ENCODE peak calls at places on chromosomes 1 and 21, in five cellular contexts. One of them, this sample, is unnamed.

GRCh38 chr1:230144010-230144614 is 77.1 kb downstream of the GALNT2 start:
- DNase-seq in WTC11: no peak
- DNase-seq in dorsolateral prefrontal cortex: no peak
- DNase-seq in cardiac muscle cell: no peak
- DNase-seq in A673: no peak
- DNase-seq in this sample: no peak

GRCh38 chr1:235021815-235022214 is 106.8 kb downstream of the TOMM20 start:
- DNase-seq in WTC11: no peak
- DNase-seq in dorsolateral prefrontal cortex: no peak
- DNase-seq in cardiac muscle cell: no peak
- DNase-seq in A673: no peak
- DNase-seq in this sample: no peak

GRCh38 chr1:182215797-182216196 is 154.3 kb upstream of the ZNF648 start:
- DNase-seq in WTC11: no peak
- DNase-seq in dorsolateral prefrontal cortex: no peak
- DNase-seq in cardiac muscle cell: no peak
- DNase-seq in A673: peak
- DNase-seq in this sample: no peak

GRCh38 chr1:245356891-245357585 is 202.3 kb downstream of the KIF26B start:
- DNase-seq in WTC11: no peak
- DNase-seq in dorsolateral prefrontal cortex: no peak
- DNase-seq in cardiac muscle cell: no peak
- DNase-seq in A673: no peak
- DNase-seq in this sample: no peak

GRCh38 chr1:217721692-217722091 is 90.5 kb downstream of the SPATA17 start:
- DNase-seq in WTC11: no peak
- DNase-seq in dorsolateral prefrontal cortex: no peak
- DNase-seq in cardiac muscle cell: no peak
- DNase-seq in A673: no peak
- DNase-seq in this sample: no peak

GRCh38 chr1:220224033-220224432 is 48.2 kb downstream of the RAB3GAP2 start:
- DNase-seq in WTC11: no peak
- DNase-seq in dorsolateral prefrontal cortex: no peak
- DNase-seq in cardiac muscle cell: no peak
- DNase-seq in A673: no peak
- DNase-seq in this sample: no peak

GRCh38 chr21:33544451-33544850 is 1.6 kb downstream of the SON start:
- DNase-seq in WTC11: no peak
- DNase-seq in dorsolateral prefrontal cortex: no peak
- DNase-seq in cardiac muscle cell: no peak
- DNase-seq in A673: no peak
- DNase-seq in this sample: no peak

GRCh38 chr1:11784993-11785769 is 20.6 kb downstream of the MTHFR start:
- DNase-seq in WTC11: peak
- DNase-seq in dorsolateral prefrontal cortex: peak
- DNase-seq in cardiac muscle cell: peak
- DNase-seq in A673: peak
- DNase-seq in this sample: peak

GRCh38 chr1:241551759-241552638 is 19.8 kb downstream of the KMO start:
- DNase-seq in WTC11: no peak
- DNase-seq in dorsolateral prefrontal cortex: no peak
- DNase-seq in cardiac muscle cell: no peak
- DNase-seq in A673: no peak
- DNase-seq in this sample: peak

GRCh38 chr1:231062500-231063270 is 22.6 kb upstream of the FAM89A start:
- DNase-seq in WTC11: no peak
- DNase-seq in dorsolateral prefrontal cortex: no peak
- DNase-seq in cardiac muscle cell: no peak
- DNase-seq in A673: no peak
- DNase-seq in this sample: no peak

GRCh38 chr1:40379785-40380452 is 6.4 kb downstream of the SMAP2 start:
- DNase-seq in WTC11: no peak
- DNase-seq in dorsolateral prefrontal cortex: no peak
- DNase-seq in cardiac muscle cell: no peak
- DNase-seq in A673: peak
- DNase-seq in this sample: no peak

GRCh38 chr1:117735045-117735992 is 129.5 kb downstream of the TENT5C start:
- DNase-seq in WTC11: no peak
- DNase-seq in dorsolateral prefrontal cortex: no peak
- DNase-seq in cardiac muscle cell: peak
- DNase-seq in A673: no peak
- DNase-seq in this sample: peak

GRCh38 chr1:172477216-172477615 is 33.3 kb upstream of the PIGC start:
- DNase-seq in WTC11: no peak
- DNase-seq in dorsolateral prefrontal cortex: no peak
- DNase-seq in cardiac muscle cell: no peak
- DNase-seq in A673: no peak
- DNase-seq in this sample: no peak

GRCh38 chr1:183822081-183822611 is 17.2 kb downstream of the RGL1 start:
- DNase-seq in WTC11: no peak
- DNase-seq in dorsolateral prefrontal cortex: no peak
- DNase-seq in cardiac muscle cell: no peak
- DNase-seq in A673: no peak
- DNase-seq in this sample: peak

GRCh38 chr1:9785406-9785805 is 38.4 kb downstream of the CLSTN1 start:
- DNase-seq in WTC11: no peak
- DNase-seq in dorsolateral prefrontal cortex: no peak
- DNase-seq in cardiac muscle cell: no peak
- DNase-seq in A673: no peak
- DNase-seq in this sample: no peak

GRCh38 chr1:176501596-176501995 is 38.6 kb downstream of the PAPPA2 start:
- DNase-seq in WTC11: no peak
- DNase-seq in dorsolateral prefrontal cortex: no peak
- DNase-seq in cardiac muscle cell: no peak
- DNase-seq in A673: no peak
- DNase-seq in this sample: no peak

GRCh38 chr1:44047131-44047530 is 15.9 kb upstream of the SLC6A9 start:
- DNase-seq in WTC11: no peak
- DNase-seq in dorsolateral prefrontal cortex: no peak
- DNase-seq in cardiac muscle cell: no peak
- DNase-seq in A673: no peak
- DNase-seq in this sample: no peak

DNA sequence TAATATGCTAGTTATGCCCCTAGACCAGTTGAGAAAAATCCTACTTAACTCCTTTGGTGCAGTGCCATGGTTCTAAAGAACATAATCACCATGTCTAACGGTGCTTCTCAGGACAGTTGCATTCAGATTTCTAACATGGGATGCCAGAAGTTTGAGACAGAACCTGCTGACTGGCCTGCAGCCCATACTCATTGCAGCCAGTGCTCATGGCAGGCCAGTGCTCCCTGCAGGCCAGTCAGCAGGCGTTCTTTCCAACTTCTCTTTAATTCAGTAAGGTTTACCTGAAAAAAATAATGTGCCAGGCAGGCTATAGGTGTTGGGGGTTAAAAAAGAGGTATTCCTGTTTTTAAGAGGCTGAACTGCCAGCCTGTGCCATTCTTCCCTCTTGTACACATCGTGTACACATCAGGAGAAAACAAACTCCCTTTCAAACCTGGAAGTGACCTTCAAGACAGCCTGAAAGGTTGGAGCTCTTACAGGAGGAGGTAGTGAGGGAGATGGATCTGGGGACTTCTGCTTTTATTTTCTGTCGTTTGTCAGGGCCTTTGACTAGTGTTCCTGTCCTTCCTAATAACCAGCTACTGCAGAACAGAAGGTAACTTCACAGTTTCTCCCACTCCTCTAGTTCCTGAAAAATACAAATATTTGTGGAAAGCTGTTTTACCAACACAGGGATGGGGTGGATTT is 146.0 kb upstream of the MAGI3 start:
- DNase-seq in WTC11: no peak
- DNase-seq in dorsolateral prefrontal cortex: no peak
- DNase-seq in cardiac muscle cell: no peak
- DNase-seq in A673: no peak
- DNase-seq in this sample: peak
- TF ChIP-seq CTCF in WTC11: no peak
- TF ChIP-seq CTCF in dorsolateral prefrontal cortex: no peak
- TF ChIP-seq CTCF in cardiac muscle cell: no peak
- TF ChIP-seq CTCF in A673: no peak
- TF ChIP-seq CTCF in this sample: no peak

GRCh38 chr1:2407166-2407990 is 5.0 kb downstream of the PEX10 start:
- DNase-seq in WTC11: no peak
- DNase-seq in dorsolateral prefrontal cortex: no peak
- DNase-seq in cardiac muscle cell: no peak
- DNase-seq in A673: no peak
- DNase-seq in this sample: no peak

GRCh38 chr1:2404890-2405511 is 7.4 kb downstream of the PEX10 start:
- DNase-seq in WTC11: no peak
- DNase-seq in dorsolateral prefrontal cortex: no peak
- DNase-seq in cardiac muscle cell: no peak
- DNase-seq in A673: no peak
- DNase-seq in this sample: no peak

GRCh38 chr1:2407991-2408275 is 4.4 kb downstream of the PEX10 start:
- DNase-seq in WTC11: no peak
- DNase-seq in dorsolateral prefrontal cortex: no peak
- DNase-seq in cardiac muscle cell: no peak
- DNase-seq in A673: no peak
- DNase-seq in this sample: no peak

GRCh38 chr1:2405588-2406295 is 6.6 kb downstream of the PEX10 start:
- DNase-seq in WTC11: no peak
- DNase-seq in dorsolateral prefrontal cortex: no peak
- DNase-seq in cardiac muscle cell: no peak
- DNase-seq in A673: no peak
- DNase-seq in this sample: no peak

DNA sequence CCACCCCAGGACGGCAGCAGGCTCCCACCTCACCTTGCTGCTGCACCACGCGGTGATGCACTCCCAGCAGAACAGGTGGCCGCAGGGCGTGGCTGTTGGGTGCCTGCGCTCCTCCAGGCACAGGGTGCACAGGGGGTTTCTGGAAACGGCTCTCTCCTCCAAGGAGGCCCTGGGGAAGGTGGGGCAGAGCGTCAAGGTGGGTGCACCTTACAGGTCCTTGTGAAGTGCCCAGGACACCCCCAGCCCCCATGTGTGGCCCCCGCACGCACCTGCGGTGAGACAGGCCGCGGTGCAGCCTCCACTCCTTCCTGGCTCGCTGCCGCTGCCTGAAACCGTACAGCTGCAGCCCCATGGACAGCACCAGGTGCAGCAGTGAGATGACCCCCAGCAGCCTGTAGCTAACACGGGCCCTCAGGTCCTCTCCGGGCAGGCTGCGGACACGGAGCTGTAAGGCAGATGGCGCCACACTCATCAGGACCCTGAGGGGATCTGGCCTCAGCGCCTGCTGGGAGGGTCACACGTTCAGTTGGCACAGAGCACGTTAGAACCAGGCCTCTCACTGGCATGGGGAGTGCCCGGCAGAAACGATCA is 5.8 kb downstream of the PEX10 start:
- DNase-seq in WTC11: peak
- DNase-seq in dorsolateral prefrontal cortex: no peak
- DNase-seq in cardiac muscle cell: no peak
- DNase-seq in A673: no peak
- DNase-seq in this sample: no peak
- TF ChIP-seq CTCF in WTC11: no peak
- TF ChIP-seq CTCF in dorsolateral prefrontal cortex: no peak
- TF ChIP-seq CTCF in cardiac muscle cell: no peak
- TF ChIP-seq CTCF in A673: peak
- TF ChIP-seq CTCF in this sample: no peak

GRCh38 chr1:180153032-180153431 is 1.6 kb upstream of the QSOX1 start:
- DNase-seq in WTC11: no peak
- DNase-seq in dorsolateral prefrontal cortex: no peak
- DNase-seq in cardiac muscle cell: no peak
- DNase-seq in A673: no peak
- DNase-seq in this sample: no peak
- TF ChIP-seq CTCF in WTC11: no peak
- TF ChIP-seq CTCF in dorsolateral prefrontal cortex: no peak
- TF ChIP-seq CTCF in cardiac muscle cell: no peak
- TF ChIP-seq CTCF in A673: no peak
- TF ChIP-seq CTCF in this sample: no peak

DNA sequence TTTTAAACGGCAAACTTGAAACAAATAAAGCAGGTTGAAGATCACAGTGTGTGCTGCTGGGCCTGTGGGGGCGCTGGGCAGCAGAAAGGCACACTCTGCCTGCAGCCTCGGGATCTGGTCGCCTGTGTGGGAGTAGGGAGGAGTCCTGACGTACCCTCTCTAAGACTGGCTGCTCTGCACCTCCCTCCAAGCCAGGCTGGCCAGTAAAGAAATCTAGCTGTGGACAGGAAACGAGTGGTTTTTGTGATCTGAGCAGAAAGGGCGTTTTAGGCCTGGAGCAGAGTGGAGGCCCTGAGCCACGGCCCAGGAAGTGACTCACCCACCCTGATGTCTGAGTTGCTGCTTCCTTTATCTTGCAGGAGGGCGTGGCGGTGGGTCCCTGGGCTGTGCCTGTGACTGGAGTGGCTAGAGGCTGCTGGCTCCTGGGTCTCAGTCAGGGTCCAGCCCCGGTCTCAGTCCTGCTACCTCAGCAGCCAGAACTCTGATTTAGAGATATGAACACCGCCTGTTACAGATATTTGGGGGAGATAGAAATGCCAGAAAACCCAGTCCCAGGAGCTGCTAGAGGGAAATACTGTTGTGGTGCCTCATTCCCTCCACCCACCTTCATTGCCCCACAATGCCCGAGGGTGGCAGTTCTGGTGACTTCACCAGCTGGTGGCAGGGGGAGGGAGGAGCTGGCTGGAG is 11.3 kb upstream of the S100A11 start:
- DNase-seq in WTC11: peak
- DNase-seq in dorsolateral prefrontal cortex: no peak
- DNase-seq in cardiac muscle cell: peak
- DNase-seq in A673: peak
- DNase-seq in this sample: peak
- TF ChIP-seq CTCF in WTC11: no peak
- TF ChIP-seq CTCF in dorsolateral prefrontal cortex: no peak
- TF ChIP-seq CTCF in cardiac muscle cell: peak
- TF ChIP-seq CTCF in A673: peak
- TF ChIP-seq CTCF in this sample: peak

GRCh38 chr1:232170909-232171308 is 459.0 kb downstream of the SIPA1L2 start:
- DNase-seq in WTC11: no peak
- DNase-seq in dorsolateral prefrontal cortex: no peak
- DNase-seq in cardiac muscle cell: no peak
- DNase-seq in A673: no peak
- DNase-seq in this sample: no peak
- TF ChIP-seq CTCF in WTC11: no peak
- TF ChIP-seq CTCF in dorsolateral prefrontal cortex: no peak
- TF ChIP-seq CTCF in cardiac muscle cell: peak
- TF ChIP-seq CTCF in A673: peak
- TF ChIP-seq CTCF in this sample: no peak

GRCh38 chr1:150186789-150187559 is 37.3 kb downstream of the PLEKHO1 start:
- DNase-seq in WTC11: no peak
- DNase-seq in dorsolateral prefrontal cortex: no peak
- DNase-seq in cardiac muscle cell: peak
- DNase-seq in A673: peak
- DNase-seq in this sample: no peak
- TF ChIP-seq CTCF in WTC11: peak
- TF ChIP-seq CTCF in dorsolateral prefrontal cortex: peak
- TF ChIP-seq CTCF in cardiac muscle cell: peak
- TF ChIP-seq CTCF in A673: peak
- TF ChIP-seq CTCF in this sample: peak

GRCh38 chr1:225343618-225344017 is 84.2 kb downstream of the LBR start:
- DNase-seq in WTC11: no peak
- DNase-seq in dorsolateral prefrontal cortex: no peak
- DNase-seq in cardiac muscle cell: no peak
- DNase-seq in A673: peak
- DNase-seq in this sample: no peak
- TF ChIP-seq CTCF in WTC11: no peak
- TF ChIP-seq CTCF in dorsolateral prefrontal cortex: no peak
- TF ChIP-seq CTCF in cardiac muscle cell: peak
- TF ChIP-seq CTCF in A673: peak
- TF ChIP-seq CTCF in this sample: no peak